ENCODE peak calls at places on chromosomes 2 and 18, in four cellular contexts. D, V, K and Z are unnamed samples.

GRCh38 chr18:79580481-79581171 is 99.0 kb upstream of the CTDP1 start:
- DNase-seq in D (no peak), V (no peak), K (no peak), Z (no peak)

GRCh38 chr2:63064197-63064596 is 13.6 kb downstream of the OTX1 start:
- DNase-seq in D (peak), V (no peak), K (no peak), Z (peak)

GRCh38 chr2:214593723-214594122 is 182.9 kb downstream of the VWC2L start:
- DNase-seq in D (peak), V (peak), K (no peak), Z (peak)

GRCh38 chr2:71687412-71687811 is 234.1 kb downstream of the DYSF start:
- DNase-seq in D (no peak), V (no peak), K (no peak), Z (no peak)

GRCh38 chr2:176479961-176480360 is 210.7 kb downstream of the MTX2 start:
- DNase-seq in D (no peak), V (no peak), K (no peak), Z (no peak)

GRCh38 chr2:162579169-162579568 is 235.2 kb downstream of the GCA start:
- DNase-seq in D (no peak), V (no peak), K (no peak), Z (no peak)

GRCh38 chr2:238441262-238442114 is 14.8 kb downstream of the ASB1 start:
- DNase-seq in D (no peak), V (peak), K (no peak), Z (no peak)

GRCh38 chr18:25875574-25875973 is 214.8 kb downstream of the SS18 start:
- DNase-seq in D (no peak), V (peak), K (no peak), Z (no peak)

GRCh38 chr18:9916067-9916684 is 2.4 kb downstream of the VAPA start:
- DNase-seq in D (peak), V (peak), K (no peak), Z (no peak)

GRCh38 chr2:142599504-142599903 is 278.0 kb upstream of the KYNU start:
- DNase-seq in D (peak), V (no peak), K (no peak), Z (no peak)

GRCh38 chr2:142602418-142602989 is 275.0 kb upstream of the KYNU start:
- DNase-seq in D (no peak), V (no peak), K (no peak), Z (no peak)

GRCh38 chr2:142601794-142602193 is 275.7 kb upstream of the KYNU start:
- DNase-seq in D (no peak), V (no peak), K (no peak), Z (no peak)

DNA sequence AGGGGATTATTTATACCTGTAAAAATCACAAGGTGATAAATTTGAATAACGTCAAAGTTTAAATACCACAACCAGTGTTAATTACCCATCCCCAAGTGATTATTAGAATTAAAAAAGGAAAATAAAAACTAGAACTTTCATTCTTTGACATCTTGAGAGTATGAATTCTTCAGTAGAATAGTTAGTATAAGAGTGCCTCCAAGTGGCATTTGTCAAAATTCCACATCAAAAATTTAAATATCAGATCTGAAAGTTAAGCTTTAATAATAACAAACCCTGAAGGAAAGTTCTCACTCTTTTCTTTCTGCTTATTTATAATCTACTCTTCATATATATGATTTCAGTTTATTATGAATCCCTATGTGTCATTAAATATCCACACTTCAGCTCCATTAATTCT is 273.7 kb upstream of the KYNU start:
- DNase-seq in D (peak), V (no peak), K (no peak), Z (no peak)
- TF ChIP-seq CTCF in D (peak), V (no peak), K (peak), Z (no peak)

GRCh38 chr2:5913729-5914390 is 221.7 kb downstream of the SOX11 start:
- DNase-seq in D (no peak), V (no peak), K (no peak), Z (no peak)

GRCh38 chr2:5911801-5912200 is 219.6 kb downstream of the SOX11 start:
- DNase-seq in D (no peak), V (no peak), K (no peak), Z (no peak)

GRCh38 chr2:5914831-5915611 is 222.8 kb downstream of the SOX11 start:
- DNase-seq in D (peak), V (no peak), K (no peak), Z (no peak)

GRCh38 chr2:5921081-5921642 is 229.0 kb downstream of the SOX11 start:
- DNase-seq in D (no peak), V (no peak), K (no peak), Z (no peak)

GRCh38 chr2:5915926-5916325 is 223.7 kb downstream of the SOX11 start:
- DNase-seq in D (peak), V (no peak), K (no peak), Z (peak)
- TF ChIP-seq CTCF in D (peak), V (no peak), K (no peak), Z (no peak)

GRCh38 chr2:23578964-23579671 is 194.1 kb downstream of the KLHL29 start:
- DNase-seq in D (no peak), V (peak), K (no peak), Z (no peak)
- TF ChIP-seq CTCF in D (no peak), V (no peak), K (no peak), Z (no peak)

GRCh38 chr2:60550151-60550983 is 3.1 kb downstream of the BCL11A start:
- DNase-seq in D (peak), V (peak), K (peak), Z (peak)

GRCh38 chr2:60550984-60551240 is 2.5 kb downstream of the BCL11A start:
- DNase-seq in D (no peak), V (no peak), K (no peak), Z (no peak)

GRCh38 chr2:60551241-60552095 is 2.0 kb downstream of the BCL11A start:
- DNase-seq in D (peak), V (peak), K (no peak), Z (no peak)

GRCh38 chr2:60548844-60549243 is 4.6 kb downstream of the BCL11A start:
- DNase-seq in D (no peak), V (no peak), K (no peak), Z (no peak)

DNA sequence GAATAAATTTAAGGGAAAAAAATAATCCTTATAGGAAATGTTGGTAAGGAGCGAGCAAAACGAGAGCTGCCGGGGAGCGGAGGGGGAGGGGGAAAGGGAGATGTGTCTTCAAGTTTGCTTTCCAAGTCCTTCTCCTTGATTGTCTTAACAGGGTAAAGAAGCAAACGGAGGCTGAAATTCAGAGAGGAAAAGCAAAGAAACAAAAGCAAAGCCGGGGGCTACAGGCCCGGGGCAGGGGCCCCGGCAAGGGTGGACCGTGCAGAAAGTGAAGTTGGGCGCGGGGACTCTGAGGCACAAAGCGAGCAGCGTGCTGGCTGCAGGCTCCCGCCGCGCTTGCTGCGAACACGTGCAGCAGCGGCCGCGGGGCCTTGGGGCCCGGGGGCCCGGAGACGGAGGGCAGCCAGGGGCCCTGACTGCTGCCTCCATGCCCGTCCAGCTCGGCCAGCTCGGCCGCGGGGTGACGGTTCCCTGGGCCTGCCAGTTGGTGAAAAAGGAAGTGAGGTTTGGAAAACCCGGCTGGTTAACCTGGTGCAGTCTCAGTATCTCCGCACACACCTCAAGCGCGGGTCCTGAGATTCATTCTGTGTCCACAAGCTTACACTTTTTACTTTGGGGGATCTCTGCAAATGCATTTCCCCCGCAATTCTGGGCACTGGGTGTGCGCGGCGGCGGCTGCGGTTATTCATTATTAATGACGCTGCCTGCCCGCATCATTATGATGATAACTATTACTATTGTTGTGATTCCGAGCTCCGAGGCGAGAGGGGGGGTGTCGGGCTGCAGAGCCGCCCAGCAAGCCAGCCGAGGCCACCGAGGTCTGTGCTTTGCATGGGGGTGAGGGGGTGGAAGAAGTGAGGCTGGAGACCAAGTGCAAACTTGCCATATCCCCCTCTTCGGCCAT is 4.0 kb downstream of the BCL11A start:
- DNase-seq in D (peak), V (peak), K (no peak), Z (peak)
- TF ChIP-seq CTCF in D (no peak), V (no peak), K (no peak), Z (no peak)